ENCODE peak calls at places on chromosome 16, in four cellular contexts. T is AML-193, R is uterus, K is fibroblast of the aortic adventitia. B is an unnamed sample.
A peak's percentile ranks its signal among the peaks of the same experiment; 100 is the strongest.

GRCh38 chr16:82761236-82761635 is 134.5 kb downstream of the CDH13 start:
- DNase-seq in T (no peak), R (peak; percentile 43), K (peak; percentile 71), B (no peak)

GRCh38 chr16:10256855-10257641 is 74.8 kb upstream of the GRIN2A start:
- DNase-seq in T (peak; percentile 1), R (no peak), K (peak; percentile 5), B (peak; percentile 4)

GRCh38 chr16:50468749-50469078 is 79.5 kb upstream of the NKD1 start:
- DNase-seq in T (no peak), R (no peak), K (no peak), B (no peak)

GRCh38 chr16:27429330-27429871 is 27.4 kb downstream of the IL21R start:
- DNase-seq in T (no peak), R (no peak), K (no peak), B (no peak)

GRCh38 chr16:70364399-70364798 is 17.7 kb downstream of the DDX19A start:
- DNase-seq in T (no peak), R (no peak), K (no peak), B (no peak)

GRCh38 chr16:82432261-82432660 is 194.5 kb upstream of the CDH13 start:
- DNase-seq in T (no peak), R (no peak), K (no peak), B (no peak)

GRCh38 chr16:81582655-81583441 is 138.2 kb downstream of the CMIP start:
- DNase-seq in T (no peak), R (no peak), K (no peak), B (no peak)

GRCh38 chr16:61936522-61936921 is 99.7 kb downstream of the CDH8 start:
- DNase-seq in T (no peak), R (no peak), K (no peak), B (no peak)

B was measured in KG1.